ENCODE peak calls at places on chromosomes 2 and 18, in four cellular contexts. One of them, this sample, is unnamed.
A peak's percentile ranks its signal among the peaks of the same experiment; 100 is the strongest.

GRCh38 chr18:3209859-3210569 is 9.8 kb downstream of the MYOM1 start:
- DNase-seq in T follicular helper cell: no peak
- DNase-seq in right lobe of liver: no peak
- DNase-seq in COR-L47: no peak
- DNase-seq in this sample: no peak

GRCh38 chr18:58727776-58728500 is 56.7 kb downstream of the MALT1 start:
- DNase-seq in right lobe of liver: no peak
- DNase-seq in T follicular helper cell: no peak
- DNase-seq in COR-L47: peak; percentile 17
- DNase-seq in this sample: no peak

GRCh38 chr2:133342283-133342895 is 225.9 kb downstream of the NCKAP5 start:
- DNase-seq in T follicular helper cell: no peak
- DNase-seq in COR-L47: no peak
- DNase-seq in right lobe of liver: no peak
- DNase-seq in this sample: no peak

GRCh38 chr2:40178171-40178778 is 273.6 kb downstream of the SLC8A1 start:
- DNase-seq in right lobe of liver: no peak
- DNase-seq in T follicular helper cell: no peak
- DNase-seq in COR-L47: no peak
- DNase-seq in this sample: no peak

GRCh38 chr18:28189400-28190239 is 12.7 kb upstream of the CDH2 start:
- DNase-seq in right lobe of liver: peak; percentile 62
- DNase-seq in COR-L47: no peak
- DNase-seq in T follicular helper cell: no peak
- DNase-seq in this sample: no peak

GRCh38 chr2:97717618-97718005 is 4.2 kb downstream of the ZAP70 start:
- DNase-seq in COR-L47: no peak
- DNase-seq in T follicular helper cell: no peak
- DNase-seq in right lobe of liver: no peak
- DNase-seq in this sample: no peak

GRCh38 chr2:126571403-126571802 is 84.6 kb upstream of the GYPC start:
- DNase-seq in right lobe of liver: no peak
- DNase-seq in COR-L47: no peak
- DNase-seq in T follicular helper cell: no peak
- DNase-seq in this sample: no peak

GRCh38 chr2:175167076-175167791 is 769 bp downstream of the ATF2 start:
- DNase-seq in COR-L47: peak; percentile 21
- DNase-seq in right lobe of liver: peak; percentile 53
- DNase-seq in T follicular helper cell: peak; percentile 18
- DNase-seq in this sample: peak; percentile 15

GRCh38 chr2:82636411-82637020 is 1822.6 kb downstream of the SUCLG1 start:
- DNase-seq in COR-L47: no peak
- DNase-seq in T follicular helper cell: no peak
- DNase-seq in right lobe of liver: no peak
- DNase-seq in this sample: no peak

GRCh38 chr2:164412831-164413230 is 208.5 kb downstream of the GRB14 start:
- DNase-seq in right lobe of liver: no peak
- DNase-seq in COR-L47: no peak
- DNase-seq in T follicular helper cell: no peak
- DNase-seq in this sample: no peak

GRCh38 chr2:33835926-33836325 is 236.8 kb upstream of the FAM98A start:
- DNase-seq in COR-L47: no peak
- DNase-seq in right lobe of liver: no peak
- DNase-seq in T follicular helper cell: no peak
- DNase-seq in this sample: no peak

GRCh38 chr18:68520406-68521075 is 194.4 kb downstream of the TMX3 start:
- DNase-seq in right lobe of liver: no peak
- DNase-seq in COR-L47: no peak
- DNase-seq in T follicular helper cell: no peak
- DNase-seq in this sample: no peak

GRCh38 chr2:60213865-60214657 is 339.4 kb downstream of the BCL11A start:
- DNase-seq in T follicular helper cell: no peak
- DNase-seq in right lobe of liver: peak; percentile 70
- DNase-seq in COR-L47: no peak
- DNase-seq in this sample: no peak

GRCh38 chr2:227461878-227462462 is 10.0 kb upstream of the AGFG1 start:
- DNase-seq in COR-L47: no peak
- DNase-seq in right lobe of liver: no peak
- DNase-seq in T follicular helper cell: no peak
- DNase-seq in this sample: no peak

GRCh38 chr18:13273800-13274199 is 55.2 kb downstream of the LDLRAD4 start:
- DNase-seq in COR-L47: no peak
- DNase-seq in right lobe of liver: no peak
- DNase-seq in T follicular helper cell: no peak
- DNase-seq in this sample: no peak

GRCh38 chr2:206688453-206688852 is 29.7 kb downstream of the DYTN start:
- DNase-seq in right lobe of liver: no peak
- DNase-seq in T follicular helper cell: no peak
- DNase-seq in COR-L47: no peak
- DNase-seq in this sample: no peak

GRCh38 chr2:105373895-105374401 is 24.9 kb downstream of the FHL2 start:
- DNase-seq in COR-L47: no peak
- DNase-seq in T follicular helper cell: no peak
- DNase-seq in right lobe of liver: no peak
- DNase-seq in this sample: no peak

GRCh38 chr2:23505984-23506380 is 121.0 kb downstream of the KLHL29 start:
- DNase-seq in right lobe of liver: no peak
- DNase-seq in COR-L47: no peak
- DNase-seq in T follicular helper cell: no peak
- DNase-seq in this sample: no peak

GRCh38 chr2:62672601-62673000 is 32.9 kb upstream of the EHBP1 start:
- DNase-seq in right lobe of liver: no peak
- DNase-seq in T follicular helper cell: no peak
- DNase-seq in COR-L47: no peak
- DNase-seq in this sample: no peak

GRCh38 chr2:212537311-212538155 is 1.1 kb downstream of the ERBB4 start:
- DNase-seq in right lobe of liver: peak; percentile 58
- DNase-seq in T follicular helper cell: no peak
- DNase-seq in COR-L47: peak; percentile 26
- DNase-seq in this sample: no peak

GRCh38 chr2:190859347-190860297 is 21.0 kb upstream of the GLS start:
- DNase-seq in COR-L47: no peak
- DNase-seq in right lobe of liver: no peak
- DNase-seq in T follicular helper cell: no peak
- DNase-seq in this sample: no peak

GRCh38 chr2:218255441-218255840 is 5.4 kb upstream of the GPBAR1 start:
- DNase-seq in COR-L47: no peak
- DNase-seq in T follicular helper cell: no peak
- DNase-seq in right lobe of liver: no peak
- DNase-seq in this sample: no peak

GRCh38 chr2:109238580-109238979 is 109.6 kb downstream of the SH3RF3 start:
- DNase-seq in COR-L47: no peak
- DNase-seq in right lobe of liver: peak; percentile 71
- DNase-seq in T follicular helper cell: no peak
- DNase-seq in this sample: no peak

GRCh38 chr2:196399736-196400691 is 228.6 kb upstream of the STK17B start:
- DNase-seq in COR-L47: no peak
- DNase-seq in T follicular helper cell: no peak
- DNase-seq in right lobe of liver: no peak
- DNase-seq in this sample: no peak

This sample was measured in T-helper 17 cell.